ENCODE peak calls at places on chromosome 12, in nine cellular contexts. One of them, this sample, is unnamed.

GRCh38 chr12:19965196-19966038 is 402.9 kb upstream of the PDE3A start:
- DNase-seq in A549: no peak
- DNase-seq in stomach: no peak
- DNase-seq in progenitor cell of endocrine pancreas: no peak
- DNase-seq in H9: no peak
- DNase-seq in pancreas: no peak
- DNase-seq in left ventricle myocardium inferior: no peak
- DNase-seq in RWPE1: no peak
- DNase-seq in BE2C: peak
- DNase-seq in this sample: no peak

GRCh38 chr12:106147956-106148355 is 9.2 kb upstream of the NUAK1 start:
- DNase-seq in A549: no peak
- DNase-seq in stomach: peak
- DNase-seq in progenitor cell of endocrine pancreas: no peak
- DNase-seq in H9: peak
- DNase-seq in pancreas: peak
- DNase-seq in left ventricle myocardium inferior: peak
- DNase-seq in RWPE1: no peak
- DNase-seq in BE2C: peak
- DNase-seq in this sample: no peak

GRCh38 chr12:120944645-120945217 is 33.6 kb upstream of the HNF1A start:
- DNase-seq in A549: peak
- DNase-seq in stomach: peak
- DNase-seq in progenitor cell of endocrine pancreas: peak
- DNase-seq in H9: peak
- DNase-seq in pancreas: peak
- DNase-seq in left ventricle myocardium inferior: peak
- DNase-seq in RWPE1: peak
- DNase-seq in BE2C: peak
- DNase-seq in this sample: no peak

GRCh38 chr12:89384050-89384749 is 31.9 kb upstream of the DUSP6 start:
- DNase-seq in A549: no peak
- DNase-seq in stomach: peak
- DNase-seq in progenitor cell of endocrine pancreas: no peak
- DNase-seq in H9: peak
- DNase-seq in pancreas: peak
- DNase-seq in left ventricle myocardium inferior: peak
- DNase-seq in RWPE1: peak
- DNase-seq in BE2C: peak
- DNase-seq in this sample: no peak

GRCh38 chr12:113465808-113466769 is 5.6 kb downstream of the LHX5 start:
- DNase-seq in A549: no peak
- DNase-seq in stomach: no peak
- DNase-seq in progenitor cell of endocrine pancreas: no peak
- DNase-seq in H9: peak
- DNase-seq in pancreas: no peak
- DNase-seq in left ventricle myocardium inferior: no peak
- DNase-seq in RWPE1: no peak
- DNase-seq in BE2C: no peak
- DNase-seq in this sample: no peak

GRCh38 chr12:130707571-130707891 is 8.6 kb downstream of the RIMBP2 start:
- DNase-seq in A549: no peak
- DNase-seq in stomach: peak
- DNase-seq in progenitor cell of endocrine pancreas: no peak
- DNase-seq in H9: peak
- DNase-seq in pancreas: no peak
- DNase-seq in left ventricle myocardium inferior: no peak
- DNase-seq in RWPE1: no peak
- DNase-seq in BE2C: no peak
- DNase-seq in this sample: no peak

GRCh38 chr12:12723681-12724420 is 6.7 kb downstream of the CDKN1B start:
- DNase-seq in A549: peak
- DNase-seq in stomach: peak
- DNase-seq in progenitor cell of endocrine pancreas: peak
- DNase-seq in H9: peak
- DNase-seq in pancreas: peak
- DNase-seq in left ventricle myocardium inferior: peak
- DNase-seq in RWPE1: no peak
- DNase-seq in BE2C: peak
- DNase-seq in this sample: no peak

GRCh38 chr12:10182662-10183061 is 3.8 kb downstream of the TMEM52B start:
- DNase-seq in A549: no peak
- DNase-seq in stomach: no peak
- DNase-seq in progenitor cell of endocrine pancreas: no peak
- DNase-seq in H9: no peak
- DNase-seq in pancreas: no peak
- DNase-seq in left ventricle myocardium inferior: no peak
- DNase-seq in RWPE1: peak
- DNase-seq in BE2C: no peak
- DNase-seq in this sample: no peak

GRCh38 chr12:12240671-12241345 is 26.0 kb downstream of the LRP6 start:
- DNase-seq in A549: no peak
- DNase-seq in stomach: no peak
- DNase-seq in progenitor cell of endocrine pancreas: no peak
- DNase-seq in H9: no peak
- DNase-seq in pancreas: no peak
- DNase-seq in left ventricle myocardium inferior: no peak
- DNase-seq in RWPE1: no peak
- DNase-seq in BE2C: no peak
- DNase-seq in this sample: no peak

GRCh38 chr12:3583656-3584334 is 92.8 kb downstream of the PRMT8 start:
- DNase-seq in A549: no peak
- DNase-seq in stomach: no peak
- DNase-seq in progenitor cell of endocrine pancreas: no peak
- DNase-seq in H9: no peak
- DNase-seq in pancreas: no peak
- DNase-seq in left ventricle myocardium inferior: no peak
- DNase-seq in RWPE1: no peak
- DNase-seq in BE2C: no peak
- DNase-seq in this sample: no peak

DNA sequence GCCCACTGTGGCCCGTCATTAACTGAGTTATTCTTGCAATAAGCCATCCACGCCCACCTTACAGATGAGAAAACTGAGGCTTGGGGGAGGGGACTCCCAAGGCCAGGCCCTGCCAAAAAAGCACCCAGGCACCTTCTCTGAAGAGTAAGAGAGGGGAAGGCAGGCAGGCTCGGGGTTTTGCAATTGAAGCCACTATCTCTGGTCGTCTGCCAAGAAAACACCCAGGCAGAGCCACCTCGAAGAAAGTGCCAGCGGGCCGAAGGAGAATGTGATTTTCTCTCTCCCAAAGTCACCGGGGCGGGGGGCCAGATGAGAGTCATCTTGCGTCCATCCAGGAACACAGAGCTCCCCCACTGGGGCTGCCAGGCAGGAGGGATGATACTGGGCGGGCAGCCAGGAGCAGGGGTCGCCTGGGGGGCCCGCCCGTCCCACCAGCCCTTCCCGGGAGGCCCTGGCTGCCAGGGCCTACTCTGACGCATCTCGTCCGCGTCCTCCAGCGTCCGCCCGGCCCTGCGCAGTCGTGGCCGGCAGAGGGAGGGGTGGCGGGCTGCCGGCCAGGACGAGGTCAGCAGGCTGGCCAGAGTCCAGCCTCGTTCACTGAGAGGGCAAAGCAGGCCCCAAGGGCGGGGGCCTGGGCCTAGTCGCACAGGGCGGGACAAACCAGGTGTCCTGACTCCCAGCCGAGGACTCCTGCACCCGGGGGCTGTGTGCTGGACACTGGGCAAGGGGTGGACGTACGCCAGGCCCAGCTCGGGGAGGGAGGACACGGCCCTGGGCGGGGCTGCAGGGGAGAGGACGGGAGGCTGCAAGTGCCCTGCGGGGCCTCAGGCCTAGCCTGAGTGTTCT is 74.4 kb downstream of the RFLNA start:
- DNase-seq in A549: no peak
- DNase-seq in stomach: peak
- DNase-seq in progenitor cell of endocrine pancreas: no peak
- DNase-seq in H9: no peak
- DNase-seq in pancreas: peak
- DNase-seq in left ventricle myocardium inferior: peak
- DNase-seq in RWPE1: no peak
- DNase-seq in BE2C: no peak
- DNase-seq in this sample: no peak
- TF ChIP-seq CTCF in A549: no peak
- TF ChIP-seq CTCF in stomach: peak
- TF ChIP-seq CTCF in progenitor cell of endocrine pancreas: no peak
- TF ChIP-seq CTCF in H9: no peak
- TF ChIP-seq CTCF in pancreas: peak
- TF ChIP-seq CTCF in left ventricle myocardium inferior: peak
- TF ChIP-seq CTCF in RWPE1: no peak
- TF ChIP-seq CTCF in BE2C: no peak
- TF ChIP-seq CTCF in this sample: no peak

GRCh38 chr12:75438052-75438754 is 42.4 kb upstream of the GLIPR1 start:
- DNase-seq in A549: no peak
- DNase-seq in stomach: no peak
- DNase-seq in progenitor cell of endocrine pancreas: no peak
- DNase-seq in H9: no peak
- DNase-seq in pancreas: no peak
- DNase-seq in left ventricle myocardium inferior: no peak
- DNase-seq in RWPE1: peak
- DNase-seq in BE2C: no peak
- DNase-seq in this sample: no peak
- TF ChIP-seq CTCF in A549: no peak
- TF ChIP-seq CTCF in stomach: no peak
- TF ChIP-seq CTCF in progenitor cell of endocrine pancreas: no peak
- TF ChIP-seq CTCF in H9: no peak
- TF ChIP-seq CTCF in pancreas: no peak
- TF ChIP-seq CTCF in left ventricle myocardium inferior: no peak
- TF ChIP-seq CTCF in RWPE1: no peak
- TF ChIP-seq CTCF in BE2C: no peak
- TF ChIP-seq CTCF in this sample: no peak

GRCh38 chr12:122350444-122350843 is 72.0 kb downstream of the CLIP1 start:
- DNase-seq in A549: no peak
- DNase-seq in stomach: no peak
- DNase-seq in progenitor cell of endocrine pancreas: no peak
- DNase-seq in H9: no peak
- DNase-seq in pancreas: no peak
- DNase-seq in left ventricle myocardium inferior: peak
- DNase-seq in RWPE1: no peak
- DNase-seq in BE2C: peak
- DNase-seq in this sample: no peak
- TF ChIP-seq CTCF in A549: no peak
- TF ChIP-seq CTCF in stomach: no peak
- TF ChIP-seq CTCF in progenitor cell of endocrine pancreas: peak
- TF ChIP-seq CTCF in H9: peak
- TF ChIP-seq CTCF in pancreas: no peak
- TF ChIP-seq CTCF in left ventricle myocardium inferior: peak
- TF ChIP-seq CTCF in RWPE1: no peak
- TF ChIP-seq CTCF in BE2C: peak
- TF ChIP-seq CTCF in this sample: peak

GRCh38 chr12:65838330-65838976 is 14.2 kb downstream of the HMGA2 start:
- DNase-seq in A549: no peak
- DNase-seq in stomach: no peak
- DNase-seq in progenitor cell of endocrine pancreas: no peak
- DNase-seq in H9: no peak
- DNase-seq in pancreas: no peak
- DNase-seq in left ventricle myocardium inferior: no peak
- DNase-seq in RWPE1: no peak
- DNase-seq in BE2C: no peak
- DNase-seq in this sample: no peak
- TF ChIP-seq CTCF in A549: no peak
- TF ChIP-seq CTCF in stomach: no peak
- TF ChIP-seq CTCF in progenitor cell of endocrine pancreas: no peak
- TF ChIP-seq CTCF in H9: no peak
- TF ChIP-seq CTCF in pancreas: no peak
- TF ChIP-seq CTCF in left ventricle myocardium inferior: no peak
- TF ChIP-seq CTCF in RWPE1: no peak
- TF ChIP-seq CTCF in BE2C: no peak
- TF ChIP-seq CTCF in this sample: no peak

GRCh38 chr12:6612652-6613014 is 5.5 kb upstream of the CHD4 start:
- DNase-seq in A549: no peak
- DNase-seq in stomach: no peak
- DNase-seq in progenitor cell of endocrine pancreas: no peak
- DNase-seq in H9: no peak
- DNase-seq in pancreas: peak
- DNase-seq in left ventricle myocardium inferior: no peak
- DNase-seq in RWPE1: no peak
- DNase-seq in BE2C: no peak
- DNase-seq in this sample: no peak

GRCh38 chr12:6612247-6612646 is 5.1 kb upstream of the CHD4 start:
- DNase-seq in A549: no peak
- DNase-seq in stomach: no peak
- DNase-seq in progenitor cell of endocrine pancreas: no peak
- DNase-seq in H9: no peak
- DNase-seq in pancreas: no peak
- DNase-seq in left ventricle myocardium inferior: no peak
- DNase-seq in RWPE1: no peak
- DNase-seq in BE2C: no peak
- DNase-seq in this sample: no peak

GRCh38 chr12:6613015-6613775 is 6.0 kb upstream of the CHD4 start:
- DNase-seq in A549: no peak
- DNase-seq in stomach: peak
- DNase-seq in progenitor cell of endocrine pancreas: no peak
- DNase-seq in H9: peak
- DNase-seq in pancreas: peak
- DNase-seq in left ventricle myocardium inferior: peak
- DNase-seq in RWPE1: peak
- DNase-seq in BE2C: peak
- DNase-seq in this sample: peak

GRCh38 chr12:6614513-6615177 is 7.5 kb upstream of the CHD4 start:
- DNase-seq in A549: peak
- DNase-seq in stomach: no peak
- DNase-seq in progenitor cell of endocrine pancreas: no peak
- DNase-seq in H9: peak
- DNase-seq in pancreas: no peak
- DNase-seq in left ventricle myocardium inferior: no peak
- DNase-seq in RWPE1: no peak
- DNase-seq in BE2C: no peak
- DNase-seq in this sample: no peak

GRCh38 chr12:6613776-6614512 is 6.8 kb upstream of the CHD4 start:
- DNase-seq in A549: peak
- DNase-seq in stomach: peak
- DNase-seq in progenitor cell of endocrine pancreas: peak
- DNase-seq in H9: peak
- DNase-seq in pancreas: peak
- DNase-seq in left ventricle myocardium inferior: peak
- DNase-seq in RWPE1: peak
- DNase-seq in BE2C: peak
- DNase-seq in this sample: peak
- TF ChIP-seq CTCF in A549: peak
- TF ChIP-seq CTCF in stomach: no peak
- TF ChIP-seq CTCF in progenitor cell of endocrine pancreas: peak
- TF ChIP-seq CTCF in H9: no peak
- TF ChIP-seq CTCF in pancreas: no peak
- TF ChIP-seq CTCF in left ventricle myocardium inferior: no peak
- TF ChIP-seq CTCF in RWPE1: no peak
- TF ChIP-seq CTCF in BE2C: no peak
- TF ChIP-seq CTCF in this sample: peak

GRCh38 chr12:97134495-97134894 is 227.4 kb downstream of the NEDD1 start:
- DNase-seq in A549: no peak
- DNase-seq in stomach: no peak
- DNase-seq in progenitor cell of endocrine pancreas: no peak
- DNase-seq in H9: no peak
- DNase-seq in pancreas: no peak
- DNase-seq in left ventricle myocardium inferior: no peak
- DNase-seq in RWPE1: no peak
- DNase-seq in BE2C: no peak
- DNase-seq in this sample: no peak
- TF ChIP-seq CTCF in A549: no peak
- TF ChIP-seq CTCF in stomach: no peak
- TF ChIP-seq CTCF in progenitor cell of endocrine pancreas: peak
- TF ChIP-seq CTCF in H9: peak
- TF ChIP-seq CTCF in pancreas: no peak
- TF ChIP-seq CTCF in left ventricle myocardium inferior: no peak
- TF ChIP-seq CTCF in RWPE1: no peak
- TF ChIP-seq CTCF in BE2C: no peak
- TF ChIP-seq CTCF in this sample: peak

GRCh38 chr12:117045998-117046374 is 53.2 kb downstream of the TESC start:
- DNase-seq in A549: no peak
- DNase-seq in stomach: no peak
- DNase-seq in progenitor cell of endocrine pancreas: no peak
- DNase-seq in H9: no peak
- DNase-seq in pancreas: no peak
- DNase-seq in left ventricle myocardium inferior: no peak
- DNase-seq in RWPE1: no peak
- DNase-seq in BE2C: peak
- DNase-seq in this sample: no peak
- TF ChIP-seq CTCF in A549: no peak
- TF ChIP-seq CTCF in stomach: no peak
- TF ChIP-seq CTCF in progenitor cell of endocrine pancreas: peak
- TF ChIP-seq CTCF in H9: peak
- TF ChIP-seq CTCF in pancreas: no peak
- TF ChIP-seq CTCF in left ventricle myocardium inferior: peak
- TF ChIP-seq CTCF in RWPE1: no peak
- TF ChIP-seq CTCF in BE2C: peak
- TF ChIP-seq CTCF in this sample: peak

This sample was measured in type B pancreatic cell.